ENCODE peak calls at places on chromosomes 12 and 14, in nine cellular contexts. J is tibial artery; S is RWPE2; V is endothelial cell of umbilical vein; K is mesendoderm; B is HepG2; F is right cardiac atrium; C is CD8-positive, alpha-beta T cell; R is ovary. X is an unnamed sample. For H3K4me1, the result is how much of the 10 kb centered on the place peaks cover.

GRCh38 chr12:124720019-124720686 is 143.5 kb downstream of the SCARB1 start:
- DNase-seq in F (no peak), B (no peak), R (no peak), S (no peak), V (peak), C (no peak), J (no peak), K (no peak), X (no peak)

GRCh38 chr14:27995688-27996087 is 770.9 kb upstream of the FOXG1 start:
- DNase-seq in B (no peak), V (no peak), K (no peak), F (no peak), C (no peak), R (no peak), S (no peak), J (no peak), X (no peak)

GRCh38 chr14:57692671-57693070 is 173.2 kb downstream of the SLC35F4 start:
- DNase-seq in R (no peak), B (peak), F (no peak), C (no peak), J (no peak), V (peak), K (peak), S (no peak), X (no peak)

GRCh38 chr14:29734732-29735131 is 192.9 kb downstream of the PRKD1 start:
- DNase-seq in S (no peak), C (no peak), B (no peak), R (no peak), K (peak), J (no peak), F (no peak), V (no peak), X (no peak)

GRCh38 chr14:49865431-49865859 is 12.9 kb upstream of the NEMF start:
- DNase-seq in B (peak), R (peak), C (peak), F (peak), S (no peak), V (peak), K (peak), J (peak), X (peak)

GRCh38 chr12:38823743-38824142 is 81.6 kb downstream of the CPNE8 start:
- DNase-seq in C (no peak), B (no peak), J (no peak), V (peak), S (no peak), R (no peak), F (no peak), K (no peak), X (no peak)

GRCh38 chr14:81221579-81222102 is 882 bp upstream of the GTF2A1 start:
- DNase-seq in F (no peak), V (no peak), B (no peak), S (no peak), K (peak), R (no peak), C (no peak), J (no peak), X (no peak)

GRCh38 chr14:80977103-80977728 is 21.8 kb downstream of the TSHR start:
- DNase-seq in S (no peak), K (peak), F (no peak), B (no peak), J (no peak), V (no peak), R (no peak), C (no peak), X (no peak)

GRCh38 chr14:105864116-105864515 is 337.7 kb downstream of the TMEM121 start:
- DNase-seq in C (no peak), V (no peak), J (peak), R (peak), S (peak), B (no peak), K (no peak), F (no peak), X (no peak)

GRCh38 chr14:103528158-103528511 is 861 bp upstream of the TRMT61A start:
- DNase-seq in S (no peak), K (no peak), B (no peak), V (no peak), F (peak), C (no peak), J (no peak), R (no peak), X (no peak)

GRCh38 chr14:80538633-80539375 is 327.5 kb upstream of the DIO2 start:
- DNase-seq in V (no peak), C (no peak), R (no peak), S (no peak), K (no peak), J (no peak), B (peak), F (no peak), X (no peak)

GRCh38 chr14:75138492-75138891 is 11.6 kb upstream of the NEK9 start:
- DNase-seq in S (no peak), R (no peak), C (no peak), K (no peak), B (no peak), F (no peak), J (no peak), V (no peak), X (no peak)

GRCh38 chr12:13369496-13369895 is 173.0 kb downstream of the EMP1 start:
- DNase-seq in C (no peak), R (no peak), F (no peak), B (no peak), K (no peak), J (no peak), V (no peak), S (no peak), X (no peak)

GRCh38 chr14:75449703-75450102 is 21.9 kb downstream of the JDP2 start:
- DNase-seq in K (no peak), C (no peak), F (no peak), V (no peak), R (no peak), J (no peak), B (no peak), S (no peak), X (no peak)

GRCh38 chr12:90943248-90943647 is 11.7 kb downstream of the CCER1 start:
- DNase-seq in R (no peak), V (no peak), F (no peak), J (no peak), S (no peak), C (no peak), K (no peak), B (no peak), X (no peak)

GRCh38 chr12:63208956-63209355 is 58.0 kb upstream of the AVPR1A start:
- DNase-seq in K (no peak), J (no peak), V (no peak), C (no peak), B (no peak), R (no peak), S (no peak), F (no peak), X (no peak)

GRCh38 chr14:88384653-88385205 is 728 bp upstream of the SPATA7 start:
- DNase-seq in R (no peak), V (no peak), F (peak), S (no peak), J (peak), C (no peak), K (no peak), B (no peak), X (no peak)

GRCh38 chr12:38880288-38880687 is 25.1 kb downstream of the CPNE8 start:
- DNase-seq in K (no peak), C (no peak), F (no peak), V (no peak), R (no peak), S (no peak), B (no peak), J (no peak), X (no peak)

GRCh38 chr12:123142518-123142840 is 8.4 kb downstream of the PITPNM2 start:
- DNase-seq in B (no peak), J (no peak), C (no peak), S (no peak), V (no peak), K (no peak), F (no peak), R (no peak), X (no peak)

GRCh38 chr12:130083746-130084145 is 78.5 kb upstream of the FZD10 start:
- DNase-seq in S (no peak), C (no peak), V (no peak), J (no peak), R (no peak), K (no peak), F (no peak), B (no peak), X (no peak)

GRCh38 chr14:51295666-51296263 is 55.7 kb downstream of the TMX1 start:
- DNase-seq in B (no peak), K (no peak), C (no peak), F (no peak), R (no peak), V (no peak), J (no peak), S (no peak), X (no peak)

GRCh38 chr12:40137252-40137651 is 31.4 kb upstream of the SLC2A13 start:
- DNase-seq in K (no peak), J (no peak), S (no peak), R (no peak), F (no peak), C (no peak), V (peak), B (no peak), X (no peak)

GRCh38 chr12:92615703-92616102 is 87.1 kb upstream of the PLEKHG7 start:
- DNase-seq in R (no peak), C (no peak), S (no peak), K (no peak), F (no peak), V (no peak), J (no peak), B (no peak), X (no peak)

GRCh38 chr12:7555752-7556151 is 52.2 kb upstream of the CD163 start:
- DNase-seq in F (no peak), B (no peak), S (no peak), C (no peak), K (no peak), R (no peak), J (no peak), V (peak), X (no peak)

GRCh38 chr12:99381992-99382391 is 265.6 kb upstream of the GARIN6 start:
- DNase-seq in R (no peak), S (no peak), C (no peak), F (no peak), V (no peak), J (no peak), K (no peak), B (no peak), X (no peak)

GRCh38 chr12:11688831-11689230 is 39.4 kb downstream of the ETV6 start:
- DNase-seq in C (no peak), F (no peak), J (no peak), K (no peak), S (no peak), V (no peak), B (no peak), R (no peak), X (no peak)

GRCh38 chr14:83004456-83005006 is 1470.9 kb upstream of the SEL1L start:
- DNase-seq in S (no peak), C (no peak), J (no peak), K (peak), F (no peak), B (no peak), R (no peak), V (no peak), X (no peak)

GRCh38 chr14:103512701-103513611 is 9.7 kb downstream of the CKB start:
- DNase-seq in R (peak), S (peak), C (no peak), B (no peak), K (no peak), F (peak), V (peak), J (peak), X (no peak)

GRCh38 chr12:51056242-51056641 is 8.1 kb downstream of the LETMD1 start:
- DNase-seq in J (peak), F (no peak), V (no peak), C (no peak), S (peak), R (no peak), K (no peak), B (no peak), X (no peak)

GRCh38 chr12:590206-590750 is 73.0 kb downstream of the NINJ2 start:
- DNase-seq in F (no peak), B (no peak), V (no peak), S (no peak), C (no peak), J (no peak), K (no peak), R (no peak), X (no peak)

GRCh38 chr12:114092981-114093380 is 126.9 kb upstream of the RBM19 start:
- DNase-seq in S (no peak), C (no peak), R (no peak), F (no peak), B (no peak), V (no peak), J (no peak), K (no peak), X (no peak)
- H3K4me1 ChIP-seq in S (under half), C (under half), R (under half), F (under half), B (under half), V (under half), J (under half), K (under half), X (under half)

GRCh38 chr12:112130461-112130998 is 5.2 kb downstream of the TRAFD1 start:
- DNase-seq in J (no peak), K (no peak), R (no peak), S (no peak), B (no peak), V (peak), C (no peak), F (no peak), X (no peak)

GRCh38 chr12:112131686-112132085 is 6.3 kb downstream of the TRAFD1 start:
- DNase-seq in B (no peak), F (no peak), K (no peak), V (no peak), R (no peak), S (no peak), C (no peak), J (no peak), X (no peak)

GRCh38 chr12:112134731-112135130 is 9.4 kb downstream of the TRAFD1 start:
- DNase-seq in F (no peak), V (no peak), J (no peak), S (no peak), C (no peak), B (no peak), K (no peak), R (no peak), X (no peak)

GRCh38 chr12:112133418-112133817 is 8.1 kb downstream of the TRAFD1 start:
- DNase-seq in S (no peak), R (no peak), J (no peak), C (no peak), F (no peak), B (no peak), K (no peak), V (no peak), X (no peak)
- H3K4me3 ChIP-seq in S (no peak), R (no peak), J (no peak), C (no peak), F (no peak), B (no peak), K (no peak), V (no peak), X (no peak)

GRCh38 chr12:65894127-65894526 is 69.8 kb downstream of the HMGA2 start:
- DNase-seq in J (no peak), K (no peak), B (no peak), S (no peak), F (no peak), C (no peak), V (no peak), R (no peak), X (no peak)

GRCh38 chr12:65891219-65891618 is 66.9 kb downstream of the HMGA2 start:
- DNase-seq in S (no peak), R (no peak), B (no peak), F (no peak), J (no peak), C (no peak), V (peak), K (no peak), X (no peak)

GRCh38 chr12:65891987-65892481 is 67.8 kb downstream of the HMGA2 start:
- DNase-seq in R (peak), S (peak), J (peak), F (peak), C (no peak), K (peak), V (peak), B (no peak), X (no peak)

GRCh38 chr12:65894624-65895023 is 70.3 kb downstream of the HMGA2 start:
- DNase-seq in J (no peak), V (no peak), S (no peak), B (no peak), C (no peak), R (no peak), K (no peak), F (no peak), X (no peak)

DNA sequence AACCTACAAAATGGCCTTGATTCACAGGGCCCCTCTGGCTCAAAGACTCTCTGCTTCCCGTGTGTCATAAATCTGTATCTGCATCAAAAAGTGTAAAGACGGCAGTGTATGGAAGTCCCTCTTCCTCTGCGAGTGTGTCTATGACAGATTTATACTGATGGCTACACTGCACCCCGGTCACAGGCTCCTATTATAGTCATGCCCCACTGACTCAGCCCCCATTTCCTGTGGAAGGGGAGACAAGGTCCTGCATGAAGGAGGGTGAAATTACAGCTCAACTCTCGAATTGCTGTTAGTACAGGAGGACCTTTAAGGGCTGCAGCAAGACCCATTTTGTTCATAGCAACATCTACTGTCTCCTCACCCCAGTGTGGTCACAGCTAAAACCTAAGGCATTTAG is 68.6 kb downstream of the HMGA2 start:
- DNase-seq in C (no peak), K (no peak), B (no peak), F (no peak), V (peak), J (no peak), S (no peak), R (no peak), X (no peak)
- H3K4me1 ChIP-seq in C (under half), K (under half), B (half or more), F (under half), V (under half), J (under half), S (half or more), R (under half), X (under half)

GRCh38 chr12:76688001-76688400 is 75.9 kb upstream of the ZDHHC17 start:
- DNase-seq in K (no peak), V (peak), F (no peak), S (no peak), B (no peak), J (no peak), R (no peak), C (no peak), X (no peak)
- H3K4me3 ChIP-seq in K (no peak), V (no peak), F (no peak), S (no peak), B (no peak), J (no peak), R (no peak), C (no peak), X (no peak)

DNA sequence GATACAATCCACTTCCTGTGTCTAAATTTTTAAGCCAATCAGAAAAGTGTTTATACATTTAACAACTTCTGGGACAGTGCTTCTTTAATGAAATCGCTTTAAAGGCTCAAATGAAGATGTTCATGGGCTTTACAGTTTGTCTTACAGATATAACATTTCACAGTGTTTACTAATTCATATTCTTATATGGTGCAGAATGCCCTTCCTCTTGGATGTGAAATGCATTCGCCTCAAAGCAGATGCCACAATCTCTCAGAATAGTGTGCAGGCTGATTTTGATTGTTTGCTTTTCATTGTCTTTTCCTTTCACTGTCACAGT is 200.1 kb upstream of the FOXN3 start:
- DNase-seq in S (no peak), C (no peak), R (no peak), V (no peak), B (no peak), J (no peak), K (no peak), F (no peak), X (no peak)
- H3K4me1 ChIP-seq in S (under half), C (half or more), R (under half), V (under half), B (half or more), J (under half), K (under half), F (under half), X (half or more)

DNA sequence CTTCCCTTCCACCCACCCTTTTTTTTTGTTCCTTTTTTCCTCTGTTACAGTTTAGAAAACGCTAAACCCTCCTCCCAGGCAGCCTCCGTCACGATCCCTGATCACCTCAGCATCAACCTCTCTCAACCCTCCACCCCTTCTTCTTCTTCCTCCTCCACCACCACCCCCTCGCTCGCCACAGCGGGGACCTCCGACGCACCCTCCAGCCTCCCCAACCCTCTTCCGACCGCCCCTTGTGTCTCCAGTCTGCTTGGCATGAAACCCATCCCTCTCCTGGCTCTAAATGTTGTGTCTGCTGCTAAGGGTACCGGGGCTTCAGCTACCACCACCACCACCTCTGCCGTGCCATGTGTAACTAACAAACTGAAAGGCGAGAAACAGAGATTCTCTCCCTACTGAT is 22.9 kb downstream of the PCBP2 start:
- DNase-seq in S (no peak), R (no peak), K (no peak), J (no peak), F (no peak), V (no peak), B (no peak), C (no peak), X (no peak)
- H3K4me3 ChIP-seq in S (no peak), R (no peak), K (no peak), J (no peak), F (no peak), V (no peak), B (no peak), C (no peak), X (no peak)

X was measured in CD8-positive, alpha-beta memory T cell.